ENCODE peak calls at places on chromosomes 7 and 10, in four cellular contexts. One of them, this sample, is unnamed.
A peak's percentile ranks its signal among the peaks of the same experiment; 100 is the strongest.

GRCh38 chr7:157307534-157307838 is 29.3 kb upstream of the DNAJB6 start:
- DNase-seq in mucosa of descending colon: no peak
- DNase-seq in GM23338: no peak
- DNase-seq in CD8-positive, alpha-beta T cell: no peak
- DNase-seq in this sample: no peak

GRCh38 chr10:12228851-12229250 is 32.9 kb downstream of the CDC123 start:
- DNase-seq in GM23338: no peak
- DNase-seq in CD8-positive, alpha-beta T cell: no peak
- DNase-seq in mucosa of descending colon: no peak
- DNase-seq in this sample: no peak

GRCh38 chr7:111112439-111112838 is 21.5 kb downstream of the LRRN3 start:
- DNase-seq in GM23338: no peak
- DNase-seq in mucosa of descending colon: no peak
- DNase-seq in CD8-positive, alpha-beta T cell: no peak
- DNase-seq in this sample: no peak

GRCh38 chr7:16367115-16367514 is 54.2 kb downstream of the CRPPA start:
- DNase-seq in CD8-positive, alpha-beta T cell: no peak
- DNase-seq in mucosa of descending colon: no peak
- DNase-seq in GM23338: no peak
- DNase-seq in this sample: no peak

GRCh38 chr7:155437836-155438235 is 20.1 kb upstream of the EN2 start:
- DNase-seq in GM23338: no peak
- DNase-seq in mucosa of descending colon: no peak
- DNase-seq in CD8-positive, alpha-beta T cell: no peak
- DNase-seq in this sample: no peak

GRCh38 chr10:25487266-25487665 is 312.5 kb downstream of the GPR158 start:
- DNase-seq in mucosa of descending colon: no peak
- DNase-seq in CD8-positive, alpha-beta T cell: no peak
- DNase-seq in GM23338: no peak
- DNase-seq in this sample: no peak

GRCh38 chr7:938546-939185 is 15.8 kb downstream of the ADAP1 start:
- DNase-seq in GM23338: no peak
- DNase-seq in CD8-positive, alpha-beta T cell: no peak
- DNase-seq in mucosa of descending colon: peak; percentile 38
- DNase-seq in this sample: no peak

GRCh38 chr7:100823534-100823933 is 3.8 kb downstream of the EPHB4 start:
- DNase-seq in GM23338: no peak
- DNase-seq in CD8-positive, alpha-beta T cell: no peak
- DNase-seq in mucosa of descending colon: peak; percentile 51
- DNase-seq in this sample: no peak

GRCh38 chr10:71075066-71075758 is 137.2 kb upstream of the UNC5B start:
- DNase-seq in GM23338: no peak
- DNase-seq in mucosa of descending colon: no peak
- DNase-seq in CD8-positive, alpha-beta T cell: no peak
- DNase-seq in this sample: no peak

GRCh38 chr10:35409094-35409582 is 72.8 kb downstream of the CCNY start:
- DNase-seq in mucosa of descending colon: no peak
- DNase-seq in CD8-positive, alpha-beta T cell: no peak
- DNase-seq in GM23338: no peak
- DNase-seq in this sample: no peak

DNA sequence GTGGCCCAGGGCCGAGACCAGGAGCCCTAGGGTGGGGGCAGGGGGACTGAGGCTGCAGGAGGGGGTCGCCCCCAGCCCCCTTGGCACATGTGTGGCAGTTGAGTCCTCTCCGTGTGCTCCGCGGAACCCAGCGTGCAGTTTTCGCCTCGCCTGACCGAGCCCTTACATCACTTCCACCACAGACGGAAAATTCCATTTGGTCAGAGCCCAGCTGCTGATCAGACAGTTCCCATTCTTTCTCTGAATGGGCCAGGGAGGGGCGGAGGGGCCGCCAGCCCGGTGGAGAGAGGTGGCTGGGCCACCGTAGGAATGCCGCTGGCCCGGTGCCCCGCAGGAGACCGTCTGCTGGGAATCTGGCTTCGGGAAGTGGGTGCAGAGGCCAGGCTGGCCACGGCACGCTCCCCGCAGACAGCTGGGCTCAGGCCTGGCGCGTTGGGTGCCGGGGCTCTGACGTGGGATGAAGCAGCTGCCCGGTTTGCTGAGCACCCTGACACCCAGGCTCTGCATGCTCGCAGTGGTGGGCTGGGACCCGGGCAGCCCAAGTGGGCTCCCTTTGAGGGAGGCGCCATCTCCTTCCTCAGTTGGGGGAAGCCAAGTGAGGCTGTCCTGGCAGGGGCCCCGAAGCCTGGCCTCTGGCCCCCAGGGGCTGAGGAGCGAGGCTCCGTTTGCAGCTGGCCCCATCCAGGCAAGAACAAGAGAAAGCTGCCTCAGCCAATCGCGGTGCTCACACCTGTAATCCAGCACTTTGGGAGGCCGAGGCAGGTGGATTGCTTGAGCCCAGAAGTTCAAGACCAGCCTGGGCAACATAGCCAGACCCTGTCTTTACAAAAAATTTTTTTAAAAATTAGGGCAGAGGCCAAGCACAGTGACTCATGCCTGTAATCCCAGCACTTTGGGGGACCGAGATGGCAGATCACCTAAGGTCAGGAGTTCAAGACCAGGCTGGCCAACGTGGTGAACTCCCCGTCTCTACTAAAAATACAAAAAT is 9.9 kb downstream of the TTYH3 start:
- DNase-seq in mucosa of descending colon: peak; percentile 83
- DNase-seq in GM23338: peak; percentile 93
- DNase-seq in CD8-positive, alpha-beta T cell: no peak
- DNase-seq in this sample: no peak
- TF ChIP-seq CTCF in mucosa of descending colon: no peak
- TF ChIP-seq CTCF in GM23338: no peak
- TF ChIP-seq CTCF in CD8-positive, alpha-beta T cell: no peak
- TF ChIP-seq CTCF in this sample: no peak

DNA sequence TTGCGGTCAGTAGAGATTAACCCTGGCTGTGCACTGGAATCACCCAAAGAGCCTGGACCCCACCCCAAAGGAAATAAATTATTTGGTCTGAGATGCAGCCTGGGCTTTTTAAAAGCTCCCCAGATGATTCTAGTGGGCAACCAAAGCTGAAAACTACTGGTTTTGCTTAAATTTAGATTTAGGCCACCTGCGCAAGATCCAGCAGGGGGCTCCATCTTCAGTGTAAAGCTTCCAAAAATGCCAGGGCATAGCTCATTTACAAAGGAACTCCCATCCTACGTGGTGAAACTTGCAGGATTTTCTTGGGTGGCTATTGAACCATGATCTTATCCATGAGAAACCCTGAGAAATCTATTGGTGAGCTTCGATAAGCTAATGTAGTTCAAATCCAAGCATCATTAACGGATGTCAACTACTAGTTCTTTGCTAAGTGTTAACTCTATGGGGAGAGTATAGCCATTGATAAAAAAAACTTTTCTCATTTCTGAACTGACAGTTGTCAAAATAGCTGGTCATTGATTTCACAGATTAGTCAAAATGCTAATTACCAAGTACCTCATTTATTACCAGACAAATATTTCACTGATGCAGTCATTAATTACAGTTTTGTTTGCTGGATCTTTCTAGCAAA is 315.3 kb downstream of the LHFPL3 start:
- DNase-seq in CD8-positive, alpha-beta T cell: no peak
- DNase-seq in GM23338: peak; percentile 75
- DNase-seq in mucosa of descending colon: no peak
- DNase-seq in this sample: peak; percentile 3
- TF ChIP-seq CTCF in CD8-positive, alpha-beta T cell: no peak
- TF ChIP-seq CTCF in GM23338: peak; percentile 85
- TF ChIP-seq CTCF in mucosa of descending colon: no peak
- TF ChIP-seq CTCF in this sample: no peak

DNA sequence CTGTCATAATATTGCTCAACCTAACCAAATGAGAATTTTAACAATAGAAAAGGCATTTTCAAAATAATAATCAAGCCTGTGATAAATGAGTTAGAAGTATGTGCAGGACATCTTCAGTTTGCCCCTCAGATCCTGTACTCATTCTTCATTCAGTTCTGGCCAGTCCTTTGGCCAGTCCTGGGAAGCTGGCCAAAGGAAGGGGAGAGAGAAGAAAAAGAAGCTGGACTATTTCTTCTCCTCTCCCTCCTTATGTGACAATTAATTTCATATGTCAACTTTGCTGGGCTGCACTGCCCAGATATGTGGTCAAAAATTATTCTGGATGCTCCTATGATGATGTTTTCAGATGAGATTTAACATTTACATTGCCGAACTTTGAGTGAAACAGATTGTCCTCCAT is 31.6 kb upstream of the ITGB8 start:
- DNase-seq in GM23338: no peak
- DNase-seq in CD8-positive, alpha-beta T cell: no peak
- DNase-seq in mucosa of descending colon: no peak
- DNase-seq in this sample: no peak
- TF ChIP-seq CTCF in GM23338: no peak
- TF ChIP-seq CTCF in CD8-positive, alpha-beta T cell: no peak
- TF ChIP-seq CTCF in mucosa of descending colon: no peak
- TF ChIP-seq CTCF in this sample: no peak

GRCh38 chr10:115427611-115428010 is 334.4 kb downstream of the ATRNL1 start:
- DNase-seq in CD8-positive, alpha-beta T cell: no peak
- DNase-seq in GM23338: no peak
- DNase-seq in mucosa of descending colon: no peak
- DNase-seq in this sample: no peak

GRCh38 chr10:115436999-115437398 is 343.8 kb downstream of the ATRNL1 start:
- DNase-seq in CD8-positive, alpha-beta T cell: no peak
- DNase-seq in mucosa of descending colon: no peak
- DNase-seq in GM23338: no peak
- DNase-seq in this sample: no peak

GRCh38 chr10:115432188-115432819 is 339.1 kb downstream of the ATRNL1 start:
- DNase-seq in GM23338: peak; percentile 41
- DNase-seq in mucosa of descending colon: no peak
- DNase-seq in CD8-positive, alpha-beta T cell: no peak
- DNase-seq in this sample: no peak
- TF ChIP-seq CTCF in GM23338: peak; percentile 60
- TF ChIP-seq CTCF in mucosa of descending colon: no peak
- TF ChIP-seq CTCF in CD8-positive, alpha-beta T cell: no peak
- TF ChIP-seq CTCF in this sample: no peak

GRCh38 chr7:14637968-14638367 is 264.6 kb downstream of the DGKB start:
- DNase-seq in GM23338: no peak
- DNase-seq in mucosa of descending colon: no peak
- DNase-seq in CD8-positive, alpha-beta T cell: no peak
- DNase-seq in this sample: no peak
- TF ChIP-seq CTCF in GM23338: no peak
- TF ChIP-seq CTCF in mucosa of descending colon: no peak
- TF ChIP-seq CTCF in CD8-positive, alpha-beta T cell: no peak
- TF ChIP-seq CTCF in this sample: peak; percentile 17

GRCh38 chr10:76632158-76633051 is 1005.2 kb downstream of the KCNMA1 start:
- DNase-seq in mucosa of descending colon: no peak
- DNase-seq in GM23338: peak; percentile 65
- DNase-seq in CD8-positive, alpha-beta T cell: no peak
- DNase-seq in this sample: no peak
- TF ChIP-seq CTCF in mucosa of descending colon: no peak
- TF ChIP-seq CTCF in GM23338: peak; percentile 68
- TF ChIP-seq CTCF in CD8-positive, alpha-beta T cell: no peak
- TF ChIP-seq CTCF in this sample: peak; percentile 13

DNA sequence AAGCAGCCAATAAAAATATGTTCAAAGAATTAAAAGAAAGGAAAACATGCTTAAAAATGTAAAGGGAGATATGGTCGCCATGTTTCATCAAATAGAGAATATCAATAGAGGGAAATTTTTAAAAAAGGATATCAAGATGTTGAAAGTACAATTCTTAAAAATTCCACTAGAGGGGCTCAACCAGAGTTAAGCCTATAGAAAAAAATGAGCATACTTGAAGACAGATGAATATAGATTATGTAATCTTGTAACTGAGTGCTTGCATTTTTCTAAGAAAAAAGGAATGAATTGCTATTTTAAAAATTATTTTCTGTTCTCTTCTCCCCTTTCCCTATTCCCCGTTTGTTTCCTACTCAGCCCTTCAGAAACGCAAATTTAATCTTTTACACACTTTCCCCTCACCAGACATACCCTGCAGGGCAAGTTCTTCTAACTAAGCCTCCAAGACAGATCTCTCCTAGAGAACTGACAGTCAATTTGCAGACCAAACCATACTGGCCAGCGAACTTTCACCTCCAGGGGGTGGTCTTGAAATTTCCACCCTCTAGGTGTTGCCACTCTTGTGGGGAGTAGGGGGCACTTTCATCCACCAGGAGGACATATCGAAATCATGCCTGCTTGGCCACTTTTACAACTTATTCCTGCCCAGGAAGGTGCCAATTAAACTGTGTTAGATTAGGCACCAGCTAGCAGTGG is 67.7 kb downstream of the NSUN6 start:
- DNase-seq in CD8-positive, alpha-beta T cell: no peak
- DNase-seq in GM23338: no peak
- DNase-seq in mucosa of descending colon: no peak
- DNase-seq in this sample: no peak
- TF ChIP-seq CTCF in CD8-positive, alpha-beta T cell: peak; percentile 26
- TF ChIP-seq CTCF in GM23338: peak; percentile 37
- TF ChIP-seq CTCF in mucosa of descending colon: no peak
- TF ChIP-seq CTCF in this sample: no peak

DNA sequence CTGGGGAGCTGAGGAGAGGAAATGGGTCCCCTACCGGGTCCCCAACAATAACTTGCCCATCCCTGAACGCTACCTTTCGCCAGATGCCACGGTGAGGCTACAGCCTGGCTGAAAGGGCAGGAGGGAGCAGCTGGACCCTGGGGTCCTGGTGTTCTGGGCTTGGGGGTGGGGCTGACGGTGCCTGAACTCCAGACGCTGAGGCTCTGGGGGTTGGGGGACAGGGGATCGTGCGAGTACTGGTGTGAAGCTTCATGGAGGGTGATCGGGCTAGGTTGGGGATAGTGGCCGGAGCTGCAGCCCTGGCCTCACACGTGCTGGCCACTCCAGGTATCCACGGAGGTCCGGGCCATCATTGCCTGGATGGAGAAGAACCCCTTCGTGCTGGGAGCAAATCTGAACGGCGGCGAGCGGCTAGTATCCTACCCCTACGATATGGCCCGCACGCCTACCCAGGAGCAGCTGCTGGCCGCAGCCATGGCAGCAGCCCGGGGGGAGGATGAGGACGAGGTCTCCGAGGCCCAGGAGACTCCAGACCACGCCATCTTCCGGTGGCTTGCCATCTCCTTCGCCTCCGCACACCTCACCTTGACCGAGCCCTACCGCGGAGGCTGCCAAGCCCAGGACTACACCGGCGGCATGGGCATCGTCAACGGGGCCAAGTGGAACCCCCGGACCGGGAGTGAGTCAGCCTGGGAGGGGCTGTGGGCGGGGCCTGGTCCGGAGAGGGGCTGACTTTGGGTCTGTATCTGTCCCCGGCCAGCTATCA is 8.3 kb downstream of the AEBP1 start:
- DNase-seq in CD8-positive, alpha-beta T cell: no peak
- DNase-seq in GM23338: peak; percentile 41
- DNase-seq in mucosa of descending colon: peak; percentile 47
- DNase-seq in this sample: peak; percentile 67
- TF ChIP-seq CTCF in CD8-positive, alpha-beta T cell: no peak
- TF ChIP-seq CTCF in GM23338: no peak
- TF ChIP-seq CTCF in mucosa of descending colon: no peak
- TF ChIP-seq CTCF in this sample: no peak